ENCODE peak calls at places on chromosomes 4 and X, in ten cellular contexts. S is neural crest cell, G is lower leg skin, R is psoas muscle, Y is IMR-90, F is colonic mucosa, K is pancreas, V is mesothelial cell of epicardium, T is fibroblast of lung, M is NB4. B is an unnamed sample.

GRCh38 chr4:28232376-28232775 is 1371.7 kb downstream of the STIM2 start:
- DNase-seq in S (no peak), G (no peak), R (no peak), Y (no peak), F (no peak), K (no peak), V (no peak), T (no peak), M (no peak), B (no peak)

GRCh38 chrX:113675278-113675677 is 834.6 kb upstream of the AMOT start:
- DNase-seq in S (no peak), G (no peak), R (no peak), Y (no peak), F (no peak), K (no peak), V (no peak), T (no peak), M (no peak), B (no peak)

GRCh38 chr4:109648266-109648996 is 54.8 kb downstream of the CASP6 start:
- DNase-seq in S (no peak), G (no peak), R (no peak), Y (no peak), F (no peak), K (no peak), V (no peak), T (no peak), M (no peak), B (peak)

GRCh38 chrX:110044531-110045249 is 41.8 kb downstream of the TMEM164 start:
- DNase-seq in S (no peak), G (no peak), R (no peak), Y (no peak), F (no peak), K (no peak), V (no peak), T (no peak), M (no peak), B (no peak)

GRCh38 chrX:24703185-24703494 is 9.4 kb downstream of the POLA1 start:
- DNase-seq in S (no peak), G (no peak), R (no peak), Y (no peak), F (no peak), K (no peak), V (no peak), T (no peak), M (no peak), B (no peak)

GRCh38 chr4:117893207-117893606 is 141.1 kb upstream of the NDST3 start:
- DNase-seq in S (no peak), G (no peak), R (no peak), Y (no peak), F (no peak), K (no peak), V (no peak), T (no peak), M (no peak), B (no peak)

GRCh38 chrX:10079155-10079711 is 77.5 kb upstream of the CLCN4 start:
- DNase-seq in S (no peak), G (peak), R (no peak), Y (peak), F (no peak), K (no peak), V (no peak), T (peak), M (no peak), B (no peak)

GRCh38 chr4:24519649-24520048 is 64.7 kb downstream of the DHX15 start:
- DNase-seq in S (no peak), G (no peak), R (no peak), Y (peak), F (no peak), K (peak), V (no peak), T (no peak), M (no peak), B (no peak)

GRCh38 chrX:103554687-103555417 is 30.5 kb upstream of the TCEAL4 start:
- DNase-seq in S (peak), G (no peak), R (no peak), Y (peak), F (peak), K (peak), V (peak), T (peak), M (peak), B (peak)

GRCh38 chr4:128583753-128584712 is 225.5 kb upstream of the JADE1 start:
- DNase-seq in S (no peak), G (no peak), R (peak), Y (no peak), F (no peak), K (peak), V (no peak), T (peak), M (no peak), B (no peak)

GRCh38 chrX:97290199-97290598 is 406.5 kb downstream of the RPA4 start:
- DNase-seq in S (no peak), G (no peak), R (no peak), Y (no peak), F (no peak), K (no peak), V (no peak), T (peak), M (no peak), B (no peak)

GRCh38 chrX:17542123-17542522 is 167.1 kb downstream of the NHS start:
- DNase-seq in S (no peak), G (no peak), R (no peak), Y (no peak), F (no peak), K (peak), V (no peak), T (no peak), M (no peak), B (no peak)

GRCh38 chr4:16227462-16227868 is 1.2 kb upstream of the TAPT1 start:
- DNase-seq in S (no peak), G (peak), R (peak), Y (peak), F (peak), K (peak), V (no peak), T (peak), M (peak), B (peak)

GRCh38 chrX:2863646-2864045 is 34.9 kb downstream of the GYG2 start:
- DNase-seq in S (no peak), G (no peak), R (no peak), Y (peak), F (no peak), K (no peak), V (no peak), T (no peak), M (no peak), B (no peak)

GRCh38 chrX:132071260-132071659 is 48.2 kb downstream of the STK26 start:
- DNase-seq in S (no peak), G (no peak), R (no peak), Y (no peak), F (no peak), K (no peak), V (no peak), T (peak), M (peak), B (no peak)
- TF ChIP-seq CTCF in S (peak), G (no peak), R (peak), Y (peak), F (no peak), K (peak), V (peak), T (no peak), M (no peak), B (peak)

GRCh38 chr4:5708829-5709680 is 696 bp upstream of the EVC2 start:
- DNase-seq in S (no peak), G (no peak), R (no peak), Y (no peak), F (no peak), K (no peak), V (peak), T (peak), M (no peak), B (no peak)

GRCh38 chr4:5710962-5711478 is at the start of gene EVC:
- DNase-seq in S (peak), G (peak), R (peak), Y (peak), F (peak), K (peak), V (peak), T (peak), M (no peak), B (no peak)

GRCh38 chr4:5711479-5712184 is 631 bp downstream of the EVC start:
- DNase-seq in S (peak), G (peak), R (peak), Y (peak), F (no peak), K (no peak), V (peak), T (peak), M (no peak), B (no peak)

GRCh38 chr4:5708171-5708828 is at the start of gene EVC2:
- DNase-seq in S (peak), G (peak), R (peak), Y (peak), F (peak), K (peak), V (peak), T (peak), M (no peak), B (no peak)

GRCh38 chr4:5710065-5710961 is 688 bp upstream of the EVC start:
- DNase-seq in S (peak), G (peak), R (no peak), Y (peak), F (no peak), K (no peak), V (no peak), T (peak), M (no peak), B (no peak)
- TF ChIP-seq CTCF in S (peak), G (no peak), R (no peak), Y (peak), F (no peak), K (no peak), V (no peak), T (peak), M (peak), B (no peak)

GRCh38 chrX:50978920-50979660 is 68.6 kb downstream of the BMP15 start:
- DNase-seq in S (no peak), G (no peak), R (no peak), Y (no peak), F (no peak), K (no peak), V (no peak), T (no peak), M (no peak), B (no peak)
- TF ChIP-seq CTCF in S (no peak), G (no peak), R (no peak), Y (no peak), F (no peak), K (no peak), V (no peak), T (no peak), M (no peak), B (no peak)

DNA sequence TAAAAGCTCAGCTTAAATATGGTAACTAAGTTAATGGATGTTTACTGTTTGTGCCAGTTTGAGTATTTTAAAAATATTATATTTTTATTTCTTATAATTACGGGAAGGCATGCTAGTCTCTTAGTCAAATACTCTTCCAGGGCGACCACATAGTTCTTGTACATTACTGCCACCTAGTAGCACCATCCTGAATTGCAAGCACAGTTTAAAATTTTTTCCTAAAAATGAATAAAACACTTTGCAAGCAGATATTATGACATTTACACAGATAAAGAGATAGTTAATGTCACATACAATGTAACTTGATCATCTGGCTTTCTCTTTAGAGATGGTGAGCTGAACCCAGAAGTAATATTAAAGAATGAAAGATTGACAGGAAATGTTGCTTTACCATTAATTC is 11.5 kb downstream of the NDP start:
- DNase-seq in S (no peak), G (no peak), R (no peak), Y (no peak), F (no peak), K (no peak), V (no peak), T (no peak), M (peak), B (no peak)
- TF ChIP-seq CTCF in S (peak), G (no peak), R (peak), Y (peak), F (no peak), K (no peak), V (no peak), T (no peak), M (no peak), B (peak)

GRCh38 chrX:130110379-130111219 is at the start of gene ELF4:
- DNase-seq in S (no peak), G (no peak), R (no peak), Y (peak), F (peak), K (no peak), V (peak), T (peak), M (peak), B (peak)

GRCh38 chrX:130111220-130111934 is 1.1 kb upstream of the ELF4 start:
- DNase-seq in S (no peak), G (no peak), R (no peak), Y (no peak), F (peak), K (no peak), V (peak), T (no peak), M (peak), B (peak)

GRCh38 chrX:130109429-130110378 is 593 bp downstream of the ELF4 start:
- DNase-seq in S (no peak), G (no peak), R (no peak), Y (peak), F (no peak), K (no peak), V (peak), T (peak), M (peak), B (peak)

GRCh38 chrX:130106071-130106470 is 4.2 kb downstream of the ELF4 start:
- DNase-seq in S (no peak), G (no peak), R (no peak), Y (no peak), F (no peak), K (no peak), V (no peak), T (no peak), M (no peak), B (no peak)

DNA sequence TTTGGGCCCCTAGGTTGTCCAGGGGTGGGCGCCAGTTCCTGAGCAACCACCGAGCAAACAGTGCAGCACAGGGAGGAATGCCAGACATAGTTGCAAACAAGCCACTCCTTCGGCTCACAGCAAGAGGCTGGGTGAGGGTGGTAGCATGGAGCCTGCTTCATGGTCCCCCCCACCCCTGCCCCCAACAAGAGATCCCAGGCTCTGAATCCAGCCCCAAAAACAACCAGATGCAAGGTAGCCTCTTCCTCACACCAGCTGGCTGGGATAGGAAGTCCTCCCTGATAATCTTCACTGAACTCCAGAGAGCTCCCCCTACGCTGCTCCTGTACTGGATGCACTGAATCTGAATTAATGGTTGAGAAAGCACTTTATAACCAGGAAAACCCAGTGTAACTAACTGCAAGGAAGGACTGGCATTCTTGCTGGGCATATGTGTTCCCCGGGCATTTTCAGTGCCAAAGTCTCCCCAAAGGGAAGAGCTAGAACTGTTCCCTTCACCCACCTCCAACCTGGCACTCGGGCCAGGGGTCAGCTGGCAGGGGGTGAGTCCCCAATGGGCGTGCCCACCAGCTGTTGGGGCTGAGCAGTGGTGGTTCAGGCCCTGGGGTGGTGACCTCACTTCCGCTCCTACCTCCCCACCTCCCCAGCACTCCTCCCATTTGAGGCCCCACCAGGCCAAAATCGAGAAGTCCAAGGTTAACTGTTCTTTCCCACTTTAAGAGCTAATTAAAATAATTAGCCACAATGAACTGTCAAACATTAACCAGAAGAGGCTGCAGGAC is 1.5 kb downstream of the ELF4 start:
- DNase-seq in S (no peak), G (no peak), R (peak), Y (no peak), F (peak), K (no peak), V (no peak), T (no peak), M (peak), B (peak)
- TF ChIP-seq CTCF in S (no peak), G (no peak), R (no peak), Y (no peak), F (no peak), K (no peak), V (no peak), T (no peak), M (no peak), B (no peak)

DNA sequence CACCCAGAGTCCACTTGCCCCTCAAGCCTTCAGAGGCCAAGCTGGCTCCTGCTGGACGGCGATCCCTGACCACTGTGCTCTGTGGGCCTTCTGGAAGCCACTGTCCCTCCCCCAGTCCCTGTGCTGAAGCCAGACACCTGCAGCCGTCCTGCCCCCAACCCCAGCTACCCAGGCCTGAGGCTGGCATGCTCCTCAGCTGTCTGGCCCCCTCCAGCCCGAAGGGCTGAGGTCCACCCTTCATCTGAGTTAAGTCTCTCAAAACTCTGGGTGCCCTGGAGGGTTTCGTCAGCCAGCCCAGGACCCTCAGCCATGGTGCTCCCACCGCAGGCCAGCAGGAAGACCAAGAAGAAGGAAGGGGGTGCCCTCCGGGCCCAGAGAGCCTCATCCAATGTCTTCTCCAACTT is 4.0 kb downstream of the MYL5 start:
- DNase-seq in S (no peak), G (no peak), R (no peak), Y (no peak), F (no peak), K (no peak), V (no peak), T (no peak), M (no peak), B (no peak)
- TF ChIP-seq CTCF in S (no peak), G (no peak), R (no peak), Y (no peak), F (no peak), K (no peak), V (no peak), T (no peak), M (no peak), B (no peak)

DNA sequence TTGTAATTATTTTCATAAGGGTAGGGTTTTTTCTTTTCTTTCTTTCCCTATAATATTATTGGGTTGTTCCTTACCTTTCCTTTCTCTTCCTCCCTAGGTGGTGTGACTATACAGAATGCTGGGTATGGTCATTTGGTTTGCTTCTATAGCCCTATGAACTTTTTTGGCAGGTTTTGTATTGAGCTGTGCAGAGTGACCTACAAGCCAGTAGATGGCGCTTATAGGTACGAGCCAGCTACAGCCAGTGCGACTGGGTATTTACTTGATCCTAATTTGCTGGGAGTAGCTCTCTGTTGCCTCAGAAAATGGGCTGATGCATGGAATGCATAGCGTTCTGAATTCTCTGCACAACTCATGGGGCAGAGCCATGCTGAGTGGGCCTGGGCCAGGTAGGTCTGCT is 423.3 kb downstream of the MAGEE1 start:
- DNase-seq in S (no peak), G (no peak), R (no peak), Y (no peak), F (no peak), K (no peak), V (no peak), T (no peak), M (peak), B (no peak)
- TF ChIP-seq CTCF in S (no peak), G (no peak), R (no peak), Y (no peak), F (no peak), K (no peak), V (no peak), T (no peak), M (peak), B (no peak)

GRCh38 chr4:184836613-184837012 is 10.8 kb upstream of the ACSL1 start:
- DNase-seq in S (no peak), G (peak), R (no peak), Y (no peak), F (no peak), K (no peak), V (no peak), T (no peak), M (no peak), B (no peak)

GRCh38 chr4:184831153-184831552 is 5.4 kb upstream of the ACSL1 start:
- DNase-seq in S (no peak), G (no peak), R (no peak), Y (no peak), F (no peak), K (no peak), V (no peak), T (no peak), M (no peak), B (no peak)

GRCh38 chr4:184838249-184839074 is 12.7 kb upstream of the ACSL1 start:
- DNase-seq in S (no peak), G (peak), R (no peak), Y (peak), F (no peak), K (no peak), V (no peak), T (peak), M (no peak), B (no peak)

DNA sequence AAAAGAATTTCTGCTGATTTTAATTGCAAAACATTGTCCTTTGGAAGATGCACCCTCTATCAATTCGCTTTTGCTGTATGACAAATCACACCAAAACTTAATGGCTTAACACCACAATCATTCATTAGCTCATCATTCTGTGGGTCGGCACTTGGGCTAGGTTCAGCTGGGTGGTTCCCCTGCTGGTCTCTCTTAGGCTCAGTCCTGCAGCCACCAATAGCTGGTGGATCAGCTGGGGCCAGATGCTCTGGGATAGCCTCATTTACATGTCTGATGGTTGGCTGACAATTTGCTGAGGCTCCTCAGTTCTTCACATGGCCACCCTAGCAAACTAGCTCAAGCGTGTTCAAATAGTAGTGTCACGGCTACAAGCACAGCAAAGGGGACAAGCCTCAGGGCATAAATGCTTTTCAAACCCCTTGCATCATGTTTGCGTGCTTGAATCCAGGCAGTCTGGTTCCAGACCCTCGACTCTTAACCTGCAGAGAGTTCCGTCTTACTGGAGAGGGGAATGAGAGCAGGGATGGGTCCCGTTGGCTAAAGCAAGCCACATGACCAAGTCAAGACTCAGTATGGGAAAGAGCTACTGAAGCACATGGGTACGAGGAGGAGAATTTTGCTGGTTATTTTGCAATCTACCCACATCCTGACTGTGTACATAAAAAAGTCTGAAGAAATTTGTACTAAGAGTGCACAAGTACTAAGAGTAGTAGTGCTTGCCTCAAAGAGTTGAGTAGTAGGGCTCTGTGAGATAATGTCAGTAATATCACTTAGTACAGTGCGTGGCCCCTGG is 7.5 kb upstream of the ACSL1 start:
- DNase-seq in S (no peak), G (no peak), R (no peak), Y (no peak), F (no peak), K (no peak), V (no peak), T (no peak), M (peak), B (no peak)
- TF ChIP-seq CTCF in S (no peak), G (no peak), R (no peak), Y (no peak), F (no peak), K (no peak), V (no peak), T (no peak), M (no peak), B (no peak)

GRCh38 chrX:5876984-5877655 is 351.5 kb downstream of the NLGN4X start:
- DNase-seq in S (peak), G (no peak), R (no peak), Y (no peak), F (no peak), K (peak), V (peak), T (no peak), M (peak), B (peak)
- TF ChIP-seq CTCF in S (peak), G (no peak), R (peak), Y (no peak), F (no peak), K (peak), V (peak), T (no peak), M (peak), B (peak)